ENCODE peak calls at places on chromosomes 3 and 15, in nine cellular contexts. K, V, G, F, J, U, W, O and M are unnamed samples.
A peak's percentile ranks its signal among the peaks of the same experiment; 100 is the strongest.

GRCh38 chr3:142007710-142008399 is 131.4 kb downstream of the ATP1B3 start:
- DNase-seq in W (no peak), K (no peak), G (no peak), F (no peak), O (no peak), J (no peak), V (no peak), U (no peak), M (no peak)

GRCh38 chr15:38558714-38559059 is 5.9 kb downstream of the RASGRP1 start:
- DNase-seq in G (no peak), V (no peak), K (peak; percentile 22), O (no peak), W (no peak), U (no peak), J (no peak), F (peak; percentile 48), M (no peak)

GRCh38 chr3:7205535-7206331 is 344.8 kb downstream of the GRM7 start:
- DNase-seq in K (no peak), O (no peak), F (no peak), W (no peak), U (no peak), V (no peak), G (no peak), J (peak; percentile 25), M (peak; percentile 57)

GRCh38 chr3:126659915-126660886 is 5.3 kb upstream of the TXNRD3 start:
- DNase-seq in O (no peak), W (no peak), V (no peak), U (no peak), K (no peak), J (no peak), F (no peak), G (no peak), M (no peak)

GRCh38 chr3:43343185-43343584 is 56.8 kb downstream of the SNRK start:
- DNase-seq in G (no peak), K (no peak), U (no peak), W (no peak), F (no peak), V (no peak), J (no peak), O (no peak), M (no peak)

GRCh38 chr15:76328962-76329361 is 7.6 kb upstream of the ISL2 start:
- DNase-seq in V (no peak), W (no peak), U (no peak), G (no peak), O (no peak), K (peak; percentile 69), F (no peak), J (no peak), M (no peak)

GRCh38 chr3:132464066-132464465 is 46.8 kb downstream of the DNAJC13 start:
- DNase-seq in G (no peak), O (no peak), F (peak; percentile 33), V (no peak), W (no peak), J (peak; percentile 65), K (no peak), U (no peak), M (no peak)

GRCh38 chr15:91572110-91572509 is 281.4 kb upstream of the SLCO3A1 start:
- DNase-seq in W (no peak), V (no peak), O (no peak), U (no peak), K (peak; percentile 60), J (peak; percentile 72), F (peak; percentile 90), G (peak; percentile 49), M (no peak)

GRCh38 chr15:75641603-75642002 is 1.6 kb upstream of the IMP3 start:
- DNase-seq in W (no peak), U (peak; percentile 78), F (no peak), V (no peak), J (no peak), K (no peak), G (no peak), O (no peak), M (peak; percentile 72)

GRCh38 chr3:64888840-64889239 is 201.0 kb upstream of the ADAMTS9 start:
- DNase-seq in V (no peak), F (no peak), W (no peak), J (no peak), U (no peak), O (no peak), G (no peak), K (no peak), M (no peak)

GRCh38 chr3:64188810-64189560 is 36.3 kb downstream of the PRICKLE2 start:
- DNase-seq in G (peak; percentile 40), J (peak; percentile 96), W (no peak), U (no peak), V (no peak), K (peak; percentile 99), F (peak; percentile 90), O (no peak), M (no peak)

DNA sequence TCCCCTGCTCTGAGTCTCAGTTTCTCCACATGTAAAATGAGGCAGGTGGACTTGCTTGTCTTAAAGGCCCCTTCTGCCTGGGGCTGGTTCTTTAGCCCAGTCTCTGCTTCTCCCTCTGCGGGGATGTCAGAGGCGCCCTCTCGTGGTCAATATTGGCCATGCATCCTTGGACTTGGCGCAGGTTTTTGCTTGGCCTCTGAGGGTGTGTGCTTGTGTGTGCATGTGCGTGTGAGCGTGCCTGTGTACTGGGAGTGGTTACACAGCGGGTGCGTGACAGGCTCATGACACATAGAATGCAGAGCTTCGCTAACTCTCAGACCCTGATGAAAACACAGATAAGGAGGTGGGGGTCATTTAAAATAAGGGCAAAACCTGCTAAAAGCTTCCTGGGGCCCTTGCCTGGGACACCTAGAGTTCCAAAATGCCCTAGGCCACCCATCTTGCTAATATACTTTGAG is 160.9 kb downstream of the SMAD6 start:
- DNase-seq in W (peak; percentile 79), U (peak; percentile 83), O (peak; percentile 65), G (peak; percentile 85), F (peak; percentile 85), K (peak; percentile 83), V (peak; percentile 79), J (peak; percentile 67), M (peak; percentile 79)
- TF ChIP-seq CTCF in W (peak; percentile 96), U (peak; percentile 95), O (peak; percentile 87), G (peak; percentile 74), F (peak; percentile 95), K (peak; percentile 97), V (peak; percentile 85), J (peak; percentile 88), M (peak; percentile 98)

DNA sequence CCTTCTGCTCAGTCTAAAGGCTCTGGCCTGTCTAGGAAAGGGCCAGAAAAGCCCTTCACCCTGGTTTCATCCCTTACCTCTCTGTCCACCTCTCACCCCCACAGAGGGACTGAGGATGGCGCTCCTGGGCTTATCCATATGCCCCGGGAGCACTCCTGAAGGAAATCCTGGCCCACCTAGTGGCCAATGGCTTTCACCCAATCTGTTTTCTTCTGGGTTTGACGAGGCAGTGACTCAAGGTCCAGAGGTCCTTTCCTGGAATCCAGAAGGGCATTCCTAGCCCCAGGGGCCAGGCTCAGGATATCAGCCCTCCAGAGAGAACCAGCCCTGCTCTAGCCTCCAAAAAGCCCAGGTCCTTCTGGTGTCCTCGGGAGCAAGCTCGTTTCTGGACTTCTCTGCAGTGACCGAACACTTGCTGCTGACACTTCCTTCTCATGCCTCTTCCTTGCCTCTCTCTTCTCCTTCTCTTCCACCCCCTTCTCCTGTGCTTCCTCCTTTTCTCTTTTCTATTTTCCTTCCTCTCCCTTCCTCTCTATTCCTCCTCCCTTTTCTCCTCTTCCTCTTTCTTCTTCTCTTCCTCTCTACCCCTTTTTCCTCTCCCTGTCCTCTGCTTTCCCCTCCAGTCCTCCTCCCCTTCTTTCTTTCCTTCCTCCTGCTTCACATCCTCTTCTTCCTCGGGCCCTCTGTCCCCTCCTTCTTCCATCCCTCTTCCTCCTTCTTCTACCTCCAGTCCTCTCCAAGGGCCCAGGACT is 59.6 kb downstream of the RHCG start:
- DNase-seq in O (no peak), G (no peak), K (no peak), W (no peak), F (no peak), V (no peak), J (no peak), U (no peak), M (no peak)
- TF ChIP-seq CTCF in O (peak; percentile 25), G (no peak), K (no peak), W (no peak), F (no peak), V (no peak), J (no peak), U (no peak), M (no peak)

GRCh38 chr3:149494022-149494758 is 19.7 kb downstream of the TM4SF4 start:
- DNase-seq in O (peak; percentile 18), U (peak; percentile 37), G (peak; percentile 68), F (peak; percentile 86), K (peak; percentile 44), W (no peak), J (peak; percentile 39), V (peak; percentile 43), M (peak; percentile 64)
- TF ChIP-seq CTCF in O (peak; percentile 67), U (peak; percentile 81), G (peak; percentile 72), F (peak; percentile 89), K (peak; percentile 73), W (peak; percentile 85), J (peak; percentile 88), V (peak; percentile 74), M (peak; percentile 78)

DNA sequence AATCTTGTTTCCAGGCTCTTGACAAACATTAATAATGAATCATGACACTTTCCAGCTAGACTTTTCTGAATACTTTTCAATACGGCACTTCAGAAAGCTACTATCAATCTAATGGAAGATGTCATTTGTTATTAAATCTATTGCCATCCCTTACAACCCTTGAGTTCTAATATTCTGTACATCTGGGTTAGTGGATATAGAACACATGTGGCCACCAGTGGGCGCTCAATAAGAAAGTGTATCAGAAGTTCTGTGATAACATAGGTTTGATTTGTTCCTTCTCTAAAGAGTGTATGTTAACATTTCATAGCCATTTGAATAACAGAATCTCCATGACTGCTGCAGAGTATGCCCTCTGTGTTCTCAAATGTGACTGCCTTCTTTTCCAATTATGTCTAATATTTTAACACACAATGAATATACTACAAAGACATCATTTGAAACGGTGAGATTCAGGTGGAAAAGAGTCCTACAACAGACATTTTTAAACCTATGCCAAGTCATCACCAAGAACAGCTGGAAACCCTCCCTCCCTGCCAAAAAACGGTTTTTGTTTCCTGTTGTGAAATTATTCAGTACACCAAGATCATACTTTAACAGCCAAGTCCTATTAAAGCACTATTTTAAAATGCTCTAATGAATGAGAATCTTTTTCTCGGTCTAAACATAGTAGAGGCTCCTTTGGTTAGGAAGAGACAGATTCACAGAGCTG is 22.2 kb downstream of the ALDH1A2 start:
- DNase-seq in V (peak; percentile 21), U (peak; percentile 48), F (peak; percentile 76), K (peak; percentile 42), G (no peak), O (peak; percentile 24), J (no peak), W (peak; percentile 33), M (peak; percentile 45)
- TF ChIP-seq CTCF in V (peak; percentile 60), U (peak; percentile 93), F (peak; percentile 75), K (peak; percentile 56), G (peak; percentile 15), O (peak; percentile 69), J (peak; percentile 75), W (peak; percentile 64), M (peak; percentile 72)

GRCh38 chr3:168117059-168117458 is 21.3 kb upstream of the GOLIM4 start:
- DNase-seq in G (peak; percentile 75), F (peak; percentile 74), O (no peak), U (no peak), J (peak; percentile 75), W (no peak), V (no peak), K (peak; percentile 87), M (no peak)
- TF ChIP-seq CTCF in G (no peak), F (no peak), O (no peak), U (no peak), J (no peak), W (no peak), V (no peak), K (no peak), M (no peak)